ENCODE peak calls at places on chromosomes 3 and 15, in nine cellular contexts. O is left lung; V is Peyer's patch; R is CD4-positive, alpha-beta T cell; B is pancreas; E is hepatocyte; T is A549; N is lung; Z is mammary epithelial cell. F is an unnamed sample. For H3K9me3, the result is how much of the 10 kb centered on the place peaks cover.

GRCh38 chr15:59203026-59203425 is 3.6 kb upstream of the LDHAL6B start:
- DNase-seq in Z (no peak), N (no peak), T (no peak), E (no peak), O (no peak), B (no peak), V (no peak), R (no peak), F (no peak)

GRCh38 chr3:33900440-33900808 is 102.0 kb downstream of the PDCD6IP start:
- DNase-seq in V (no peak), N (no peak), E (no peak), T (no peak), R (no peak), B (no peak), Z (no peak), O (no peak), F (no peak)

GRCh38 chr3:36945326-36945980 is 599 bp upstream of the TRANK1 start:
- DNase-seq in R (no peak), V (no peak), O (no peak), N (no peak), B (no peak), T (no peak), Z (no peak), E (no peak), F (no peak)

GRCh38 chr3:37223084-37223975 is 48.9 kb upstream of the LRRFIP2 start:
- DNase-seq in B (no peak), E (no peak), N (no peak), T (peak), R (no peak), Z (peak), O (no peak), V (no peak), F (peak)

GRCh38 chr3:72904156-72904555 is 16.3 kb downstream of the GXYLT2 start:
- DNase-seq in O (no peak), V (no peak), T (no peak), B (no peak), Z (no peak), E (no peak), N (no peak), R (no peak), F (no peak)

GRCh38 chr3:30631237-30631961 is 25.0 kb downstream of the TGFBR2 start:
- DNase-seq in O (no peak), T (peak), E (no peak), N (no peak), R (no peak), B (no peak), V (no peak), Z (no peak), F (peak)

GRCh38 chr3:72791132-72791531 is 57.1 kb downstream of the SHQ1 start:
- DNase-seq in O (no peak), N (no peak), T (no peak), B (no peak), E (no peak), V (no peak), Z (no peak), R (no peak), F (peak)

GRCh38 chr15:71312194-71312708 is 197.0 kb downstream of the THSD4 start:
- DNase-seq in R (no peak), B (no peak), Z (no peak), T (no peak), E (no peak), N (no peak), V (no peak), O (no peak), F (no peak)

GRCh38 chr15:85318732-85319076 is 61.7 kb upstream of the AKAP13 start:
- DNase-seq in R (no peak), B (no peak), T (no peak), E (no peak), V (no peak), N (no peak), O (no peak), Z (no peak), F (no peak)

GRCh38 chr3:190586631-190587000 is 72.7 kb downstream of the IL1RAP start:
- DNase-seq in Z (peak), V (no peak), E (peak), B (no peak), T (peak), O (no peak), N (no peak), R (no peak), F (no peak)

GRCh38 chr3:171954644-171955365 is 84.6 kb upstream of the FNDC3B start:
- DNase-seq in E (no peak), N (no peak), O (no peak), R (no peak), Z (no peak), B (no peak), V (no peak), T (no peak), F (no peak)

GRCh38 chr3:156150434-156151066 is 30.2 kb downstream of the KCNAB1 start:
- DNase-seq in N (no peak), B (no peak), T (peak), Z (peak), O (no peak), R (no peak), V (no peak), E (peak), F (peak)

GRCh38 chr3:163521261-163521660 is 1557.0 kb downstream of the SI start:
- DNase-seq in E (no peak), B (no peak), R (no peak), T (no peak), Z (no peak), N (no peak), V (no peak), O (no peak), F (no peak)

GRCh38 chr3:132083583-132084372 is 49.0 kb upstream of the CPNE4 start:
- DNase-seq in V (no peak), E (no peak), Z (peak), O (no peak), B (no peak), N (no peak), R (no peak), T (peak), F (no peak)

GRCh38 chr15:64896371-64897069 is 15.2 kb upstream of the ANKDD1A start:
- DNase-seq in B (no peak), Z (no peak), V (no peak), N (no peak), R (no peak), O (no peak), T (no peak), E (no peak), F (no peak)

GRCh38 chr15:80852676-80853075 is 73.5 kb downstream of the CEMIP start:
- DNase-seq in Z (peak), R (no peak), B (no peak), N (peak), T (no peak), O (no peak), E (no peak), V (no peak), F (peak)

GRCh38 chr15:99174567-99174966 is 69.7 kb downstream of the SYNM start:
- DNase-seq in Z (no peak), T (no peak), V (no peak), E (no peak), N (no peak), B (no peak), O (no peak), R (no peak), F (no peak)

GRCh38 chr3:196667056-196667844 is 27.8 kb downstream of the NRROS start:
- DNase-seq in T (no peak), E (no peak), O (no peak), V (no peak), N (no peak), R (no peak), Z (no peak), B (no peak), F (no peak)

GRCh38 chr15:38782156-38782555 is 217.5 kb upstream of the RASGRP1 start:
- DNase-seq in V (no peak), R (no peak), O (no peak), B (no peak), T (no peak), N (no peak), E (no peak), Z (no peak), F (no peak)

GRCh38 chr3:15646924-15647511 is 45.5 kb downstream of the BTD start:
- DNase-seq in N (peak), Z (peak), V (no peak), R (no peak), T (peak), B (peak), E (peak), O (no peak), F (no peak)

GRCh38 chr3:66336358-66336766 is 115.6 kb downstream of the SLC25A26 start:
- DNase-seq in B (no peak), E (no peak), O (no peak), Z (no peak), N (no peak), R (no peak), V (no peak), T (no peak), F (no peak)

GRCh38 chr3:42730706-42731420 is 28.3 kb upstream of the HHATL start:
- DNase-seq in T (no peak), R (no peak), V (no peak), B (no peak), E (no peak), Z (no peak), N (no peak), O (no peak), F (no peak)

GRCh38 chr3:138314751-138315150 is 14.9 kb downstream of the NME9 start:
- DNase-seq in V (no peak), R (no peak), T (no peak), E (no peak), O (no peak), B (no peak), Z (no peak), N (no peak), F (no peak)

GRCh38 chr15:35751421-35752133 is 205.6 kb upstream of the DPH6 start:
- DNase-seq in E (peak), N (peak), O (no peak), Z (peak), T (peak), R (peak), V (no peak), B (peak), F (peak)

GRCh38 chr3:8990266-8991215 is 27.3 kb upstream of the RAD18 start:
- DNase-seq in T (no peak), Z (no peak), B (no peak), E (peak), R (no peak), O (no peak), V (no peak), N (no peak), F (no peak)

GRCh38 chr15:52795464-52796227 is 5.5 kb upstream of the ONECUT1 start:
- DNase-seq in Z (no peak), B (no peak), V (no peak), N (no peak), R (no peak), O (no peak), E (no peak), T (no peak), F (no peak)

GRCh38 chr3:17983106-17983505 is 240.7 kb upstream of the TBC1D5 start:
- DNase-seq in E (no peak), T (no peak), R (no peak), O (no peak), N (no peak), V (no peak), Z (no peak), B (no peak), F (no peak)

GRCh38 chr3:23377928-23378672 is 175.0 kb downstream of the UBE2E2 start:
- DNase-seq in V (no peak), E (no peak), R (no peak), N (no peak), O (no peak), T (no peak), B (no peak), Z (no peak), F (no peak)

GRCh38 chr15:25059698-25060471 is 105.1 kb downstream of the SNRPN start:
- DNase-seq in O (no peak), Z (no peak), B (no peak), E (no peak), R (peak), T (no peak), V (no peak), N (no peak), F (no peak)

GRCh38 chr3:8020047-8020446 is 481.6 kb upstream of the LMCD1 start:
- DNase-seq in R (no peak), Z (no peak), N (no peak), O (no peak), E (no peak), T (no peak), B (no peak), V (no peak), F (no peak)

GRCh38 chr15:100918690-100919480 is at the start of gene LRRK1:
- DNase-seq in N (no peak), E (peak), Z (peak), O (peak), R (no peak), T (peak), V (peak), B (peak), F (peak)

GRCh38 chr3:170359178-170359704 is 1.7 kb downstream of the SKIL start:
- DNase-seq in R (no peak), B (no peak), N (no peak), O (no peak), E (no peak), T (no peak), Z (no peak), V (no peak), F (no peak)

GRCh38 chr3:195597848-195598247 is 14.1 kb upstream of the APOD start:
- DNase-seq in E (no peak), T (no peak), Z (no peak), N (no peak), B (no peak), O (no peak), V (no peak), R (no peak), F (no peak)
- H3K9me3 ChIP-seq in E (under half), T (under half), Z (under half), N (under half), B (under half), O (under half), V (under half), R (under half), F (under half)

GRCh38 chr3:101170047-101170771 is 150.2 kb downstream of the IMPG2 start:
- DNase-seq in T (no peak), B (no peak), O (no peak), E (no peak), R (no peak), N (no peak), V (no peak), Z (no peak), F (peak)
- H3K27ac ChIP-seq in T (no peak), B (no peak), O (no peak), E (no peak), R (no peak), N (no peak), V (peak), Z (no peak), F (no peak)

DNA sequence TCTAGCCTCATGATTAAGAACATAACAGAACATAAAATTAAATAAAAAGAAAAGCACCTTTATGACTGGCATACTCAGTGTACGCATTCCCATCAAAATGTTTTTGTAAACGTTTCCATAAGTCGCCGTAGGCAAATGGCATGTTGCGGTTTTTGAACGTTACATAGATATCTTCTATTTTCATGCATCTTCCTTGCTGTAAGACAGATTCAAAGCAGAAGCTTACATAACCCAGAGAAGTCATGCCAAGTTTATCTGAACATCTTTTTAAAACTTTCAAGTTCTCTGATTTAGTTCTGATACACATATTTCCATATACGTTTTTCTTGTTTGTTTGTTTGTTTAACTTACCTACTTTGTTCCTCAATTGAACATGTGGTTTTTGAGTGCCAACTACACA is 388.6 kb downstream of the GABRG3 start:
- DNase-seq in O (no peak), Z (no peak), N (no peak), T (no peak), B (no peak), E (no peak), V (no peak), R (no peak), F (no peak)
- H3K9me3 ChIP-seq in O (under half), Z (under half), N (under half), T (under half), B (under half), E (under half), V (under half), R (under half), F (under half)

GRCh38 chr3:128815318-128816064 is 63.9 kb upstream of the ACAD9 start:
- DNase-seq in T (no peak), O (no peak), Z (no peak), V (no peak), N (no peak), B (no peak), E (no peak), R (no peak), F (no peak)

GRCh38 chr3:128814514-128815317 is 64.7 kb upstream of the ACAD9 start:
- DNase-seq in O (no peak), R (no peak), E (no peak), N (no peak), B (no peak), V (no peak), T (no peak), Z (no peak), F (no peak)

GRCh38 chr3:128818186-128818787 is 61.1 kb upstream of the ACAD9 start:
- DNase-seq in T (no peak), B (no peak), E (no peak), N (no peak), O (no peak), V (no peak), Z (no peak), R (no peak), F (no peak)

GRCh38 chr3:128808672-128809071 is 70.7 kb upstream of the ACAD9 start:
- DNase-seq in V (no peak), R (no peak), B (no peak), T (no peak), Z (peak), O (no peak), N (no peak), E (no peak), F (no peak)

GRCh38 chr3:128813003-128813564 is 66.3 kb upstream of the ACAD9 start:
- DNase-seq in N (no peak), Z (no peak), V (no peak), R (no peak), O (no peak), B (no peak), E (no peak), T (no peak), F (no peak)
- H3K27ac ChIP-seq in N (peak), Z (no peak), V (no peak), R (no peak), O (peak), B (no peak), E (no peak), T (no peak), F (peak)

GRCh38 chr15:36826948-36827347 is 247.5 kb downstream of the CDIN1 start:
- DNase-seq in V (no peak), R (no peak), E (no peak), Z (no peak), B (no peak), O (no peak), N (no peak), T (no peak), F (no peak)
- H3K9me3 ChIP-seq in V (under half), R (under half), E (under half), Z (under half), B (under half), O (under half), N (under half), T (under half), F (under half)

GRCh38 chr3:11510001-11510760 is 133.5 kb downstream of the VGLL4 start:
- DNase-seq in B (no peak), T (no peak), R (no peak), N (no peak), V (no peak), O (no peak), Z (no peak), E (no peak), F (no peak)
- H3K27ac ChIP-seq in B (no peak), T (no peak), R (no peak), N (peak), V (peak), O (peak), Z (no peak), E (peak), F (peak)

DNA sequence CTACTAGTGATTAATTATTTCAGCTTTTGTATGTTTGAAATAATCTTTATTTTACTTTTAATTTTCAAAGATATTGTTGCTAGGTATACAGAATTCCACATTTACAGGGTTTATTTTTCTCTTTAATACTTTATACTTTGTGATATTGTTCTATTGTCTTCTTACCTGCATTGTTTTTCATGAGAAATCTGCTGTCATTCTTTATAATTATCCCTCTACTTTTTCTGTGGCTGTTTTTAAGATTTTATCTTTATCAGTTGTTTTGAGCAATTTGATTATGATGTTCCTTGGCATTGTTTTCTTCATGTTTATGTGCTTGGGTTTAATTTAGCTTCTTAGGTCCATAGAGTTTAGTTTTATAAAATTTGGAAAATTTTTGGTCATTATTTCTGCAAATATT is 168.6 kb downstream of the DTWD1 start:
- DNase-seq in B (no peak), N (no peak), V (no peak), O (no peak), T (no peak), Z (no peak), R (no peak), E (no peak), F (no peak)
- H3K9me3 ChIP-seq in B (under half), N (under half), V (under half), O (under half), T (under half), Z (under half), R (under half), E (under half), F (under half)

GRCh38 chr3:177345049-177345972 is 148.0 kb upstream of the TBL1XR1 start:
- DNase-seq in Z (peak), T (peak), B (peak), R (peak), V (peak), E (peak), N (peak), O (peak), F (peak)

GRCh38 chr3:177346878-177347277 is 149.6 kb upstream of the TBL1XR1 start:
- DNase-seq in V (no peak), N (no peak), R (no peak), O (no peak), B (no peak), E (no peak), Z (no peak), T (no peak), F (no peak)

GRCh38 chr3:177347611-177348010 is 150.3 kb upstream of the TBL1XR1 start:
- DNase-seq in O (no peak), V (no peak), B (no peak), T (no peak), N (no peak), E (no peak), R (no peak), Z (no peak), F (no peak)

GRCh38 chr3:177343122-177343521 is 145.8 kb upstream of the TBL1XR1 start:
- DNase-seq in R (no peak), N (no peak), B (no peak), T (no peak), V (no peak), Z (no peak), E (no peak), O (no peak), F (peak)

GRCh38 chr3:177345973-177346503 is 148.8 kb upstream of the TBL1XR1 start:
- DNase-seq in N (no peak), T (no peak), R (no peak), O (no peak), B (no peak), V (no peak), Z (no peak), E (no peak), F (no peak)
- H3K27ac ChIP-seq in N (peak), T (peak), R (no peak), O (peak), B (peak), V (peak), Z (peak), E (peak), F (peak)

F was measured in small intestine.